ENCODE peak calls at places on chromosomes 11 and 22, in eight cellular contexts. V, Y, C, F, L, B, W and I are unnamed samples.

GRCh38 chr11:6911946-6912345 is 8.9 kb upstream of the OR2D3 start:
- DNase-seq in V (no peak), Y (peak), C (no peak), F (no peak), L (peak), B (peak), W (no peak), I (no peak)

GRCh38 chr11:55554169-55554568 is at the start of gene OR4C15:
- DNase-seq in V (no peak), Y (no peak), C (no peak), F (no peak), L (no peak), B (no peak), W (no peak), I (no peak)

GRCh38 chr11:97290444-97291041 is 900.7 kb downstream of the JRKL start:
- DNase-seq in V (no peak), Y (no peak), C (no peak), F (no peak), L (peak), B (no peak), W (no peak), I (no peak)

GRCh38 chr11:88431675-88432341 is 94.3 kb upstream of the CTSC start:
- DNase-seq in V (no peak), Y (no peak), C (no peak), F (no peak), L (no peak), B (no peak), W (no peak), I (no peak)

GRCh38 chr22:27668828-27669797 is 132.4 kb downstream of the MN1 start:
- DNase-seq in V (no peak), Y (peak), C (no peak), F (peak), L (peak), B (no peak), W (peak), I (no peak)

GRCh38 chr11:61682093-61682732 is 2.0 kb downstream of the DAGLA start:
- DNase-seq in V (no peak), Y (no peak), C (no peak), F (no peak), L (no peak), B (no peak), W (no peak), I (peak)

GRCh38 chr11:134272381-134273316 is 3.5 kb upstream of the GLB1L3 start:
- DNase-seq in V (no peak), Y (peak), C (no peak), F (peak), L (peak), B (no peak), W (no peak), I (no peak)

GRCh38 chr22:48954781-48955311 is 872.8 kb downstream of the BRD1 start:
- DNase-seq in V (no peak), Y (no peak), C (no peak), F (peak), L (no peak), B (no peak), W (no peak), I (peak)

GRCh38 chr11:34501500-34501899 is 12.1 kb downstream of the ELF5 start:
- DNase-seq in V (peak), Y (peak), C (no peak), F (no peak), L (peak), B (peak), W (no peak), I (peak)

GRCh38 chr11:104897891-104898684 is at the start of gene CASP12:
- DNase-seq in V (no peak), Y (peak), C (no peak), F (no peak), L (peak), B (no peak), W (no peak), I (no peak)

GRCh38 chr11:28701760-28702449 is 593.7 kb downstream of the METTL15 start:
- DNase-seq in V (no peak), Y (peak), C (no peak), F (no peak), L (no peak), B (peak), W (no peak), I (no peak)

GRCh38 chr11:37721485-37721884 is 1123.4 kb upstream of the RAG2 start:
- DNase-seq in V (no peak), Y (no peak), C (no peak), F (no peak), L (peak), B (peak), W (no peak), I (no peak)

GRCh38 chr11:17542249-17542648 is 2.0 kb downstream of the USH1C start:
- DNase-seq in V (no peak), Y (no peak), C (no peak), F (no peak), L (no peak), B (no peak), W (no peak), I (no peak)

GRCh38 chr11:17790453-17790852 is 55.9 kb downstream of the KCNC1 start:
- DNase-seq in V (no peak), Y (peak), C (no peak), F (no peak), L (peak), B (peak), W (no peak), I (no peak)

GRCh38 chr11:87015645-87016044 is 22.1 kb upstream of the TMEM135 start:
- DNase-seq in V (no peak), Y (no peak), C (no peak), F (no peak), L (no peak), B (no peak), W (no peak), I (no peak)

GRCh38 chr11:74932797-74933196 is 16.1 kb downstream of the XRRA1 start:
- DNase-seq in V (no peak), Y (no peak), C (no peak), F (no peak), L (peak), B (peak), W (no peak), I (no peak)

GRCh38 chr22:30860176-30861105 is 108.1 kb downstream of the MORC2 start:
- DNase-seq in V (no peak), Y (no peak), C (no peak), F (no peak), L (no peak), B (no peak), W (no peak), I (no peak)

GRCh38 chr11:898540-899190 is 11.9 kb downstream of the CHID1 start:
- DNase-seq in V (no peak), Y (peak), C (peak), F (no peak), L (peak), B (no peak), W (no peak), I (no peak)

GRCh38 chr11:102494216-102494615 is 36.3 kb downstream of the MMP7 start:
- DNase-seq in V (no peak), Y (peak), C (no peak), F (no peak), L (no peak), B (peak), W (no peak), I (no peak)

GRCh38 chr11:19714387-19715363 is 2.0 kb downstream of the NAV2 start:
- DNase-seq in V (no peak), Y (peak), C (peak), F (peak), L (peak), B (peak), W (no peak), I (peak)

GRCh38 chr11:48055292-48056132 is 75.2 kb downstream of the PTPRJ start:
- DNase-seq in V (no peak), Y (peak), C (peak), F (no peak), L (peak), B (peak), W (peak), I (no peak)

GRCh38 chr22:24146190-24146616 is 35.1 kb upstream of the SUSD2 start:
- DNase-seq in V (peak), Y (peak), C (peak), F (no peak), L (peak), B (no peak), W (peak), I (no peak)

GRCh38 chr11:120324932-120325810 is at the start of gene TLCD5:
- DNase-seq in V (no peak), Y (peak), C (peak), F (no peak), L (peak), B (peak), W (peak), I (no peak)
- TF ChIP-seq CTCF in V (peak), Y (peak), C (no peak), F (peak), L (peak), B (no peak), W (no peak), I (no peak)

GRCh38 chr11:94876645-94877445 is 96.5 kb downstream of the CWC15 start:
- DNase-seq in V (peak), Y (peak), C (peak), F (peak), L (peak), B (peak), W (peak), I (peak)
- TF ChIP-seq CTCF in V (peak), Y (no peak), C (no peak), F (peak), L (peak), B (peak), W (no peak), I (no peak)

GRCh38 chr11:77560605-77561004 is 29.1 kb upstream of the AQP11 start:
- DNase-seq in V (no peak), Y (no peak), C (no peak), F (no peak), L (peak), B (peak), W (no peak), I (no peak)

GRCh38 chr11:77558380-77558779 is 31.4 kb upstream of the AQP11 start:
- DNase-seq in V (no peak), Y (peak), C (no peak), F (no peak), L (no peak), B (no peak), W (no peak), I (no peak)

GRCh38 chr11:77559686-77560425 is 29.9 kb upstream of the AQP11 start:
- DNase-seq in V (peak), Y (peak), C (no peak), F (no peak), L (peak), B (peak), W (no peak), I (peak)

GRCh38 chr11:77561257-77561656 is 28.5 kb upstream of the AQP11 start:
- DNase-seq in V (no peak), Y (no peak), C (no peak), F (no peak), L (no peak), B (no peak), W (no peak), I (no peak)

GRCh38 chr11:77557553-77557952 is 32.2 kb upstream of the AQP11 start:
- DNase-seq in V (no peak), Y (no peak), C (no peak), F (no peak), L (peak), B (no peak), W (no peak), I (no peak)
- TF ChIP-seq CTCF in V (no peak), Y (no peak), C (peak), F (no peak), L (peak), B (peak), W (no peak), I (no peak)

GRCh38 chr11:8357505-8357888 is 93.8 kb upstream of the LMO1 start:
- DNase-seq in V (no peak), Y (no peak), C (no peak), F (no peak), L (no peak), B (no peak), W (no peak), I (no peak)
- TF ChIP-seq CTCF in V (no peak), Y (no peak), C (no peak), F (no peak), L (no peak), B (no peak), W (no peak), I (no peak)

DNA sequence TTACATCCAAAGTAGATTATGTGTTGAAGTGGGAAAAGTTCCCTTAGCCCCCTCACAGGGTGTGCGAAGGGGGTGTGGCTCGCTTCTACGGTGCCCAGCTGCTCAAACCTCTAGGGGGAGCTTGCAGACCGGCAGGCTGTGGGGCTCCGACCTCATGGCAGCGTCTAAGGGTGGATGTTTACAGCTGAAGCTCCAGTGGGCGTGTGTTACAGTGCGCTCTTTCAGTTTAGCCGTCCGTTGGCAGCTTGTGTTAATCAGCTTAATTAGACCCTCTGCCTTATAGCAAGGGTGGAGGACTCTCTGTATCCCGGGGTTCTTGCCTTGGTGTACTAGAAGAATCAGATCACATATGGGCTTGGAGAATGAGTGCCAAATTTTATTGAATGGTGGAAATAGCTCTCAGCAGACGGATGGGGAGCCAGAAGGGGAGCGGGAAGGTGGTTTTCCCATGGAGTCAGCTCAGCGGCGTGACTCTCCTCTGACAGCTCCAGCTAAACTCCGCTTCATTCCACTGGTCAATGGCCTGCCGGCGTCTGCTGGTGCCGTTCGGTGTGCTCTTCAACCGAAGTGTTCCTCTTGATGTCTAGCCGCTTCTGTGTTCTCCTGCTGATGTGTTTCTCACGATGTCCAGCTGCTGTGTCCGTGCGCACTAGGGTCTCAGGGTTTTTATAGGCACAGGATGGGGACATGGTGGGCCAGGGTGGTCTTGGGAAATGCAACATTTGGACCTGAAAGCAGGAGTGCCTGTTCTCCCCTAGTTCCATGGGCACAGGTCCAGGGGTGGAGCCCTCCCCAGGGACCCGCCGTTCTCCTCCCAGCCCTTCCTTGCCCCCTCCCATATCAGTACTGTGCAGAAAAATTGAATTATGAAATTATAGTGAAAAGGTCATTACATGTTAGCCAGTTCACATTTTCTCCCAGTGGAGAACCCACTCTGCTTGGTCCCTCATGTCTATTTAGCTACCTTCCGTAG is 28.6 kb upstream of the OR10G7 start:
- DNase-seq in V (peak), Y (peak), C (peak), F (no peak), L (peak), B (peak), W (peak), I (peak)
- TF ChIP-seq CTCF in V (peak), Y (peak), C (peak), F (peak), L (peak), B (peak), W (no peak), I (no peak)

DNA sequence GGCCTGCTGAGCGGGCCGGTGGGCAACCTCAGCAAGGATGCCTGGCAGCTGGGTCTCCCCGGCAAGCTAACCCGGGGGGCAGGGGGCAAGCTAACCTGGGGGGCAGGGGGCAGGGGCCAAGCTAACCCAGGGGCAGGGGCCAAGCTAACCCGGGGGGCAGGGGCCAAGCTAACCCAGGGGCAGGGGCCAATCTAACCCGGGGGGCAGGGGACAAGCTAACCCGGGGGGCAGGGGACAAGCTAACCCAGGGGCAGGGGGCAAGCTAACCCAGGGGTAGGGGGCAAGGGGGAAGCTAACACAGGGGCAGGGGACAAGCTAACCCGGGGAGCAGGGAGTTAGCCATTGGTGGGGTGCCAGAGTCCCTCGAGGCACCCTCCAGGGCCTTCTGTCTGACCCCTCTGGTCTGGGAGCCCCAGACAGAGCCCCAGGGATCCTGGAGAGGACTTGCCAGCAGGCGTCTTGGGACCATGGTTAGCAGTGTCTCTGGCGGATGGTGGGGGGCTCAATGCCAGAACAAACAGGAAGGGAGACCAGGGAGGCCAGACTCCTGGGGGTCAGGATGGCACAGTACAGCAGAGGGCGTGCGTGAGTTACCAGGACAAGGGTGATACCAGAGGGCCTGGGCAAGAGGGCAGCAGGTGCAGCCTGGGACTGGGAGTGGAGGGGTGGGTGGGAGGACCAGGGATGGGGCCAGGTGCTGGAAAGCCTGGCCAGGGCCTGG is 16.1 kb downstream of the IGF2 start:
- DNase-seq in V (no peak), Y (no peak), C (no peak), F (no peak), L (no peak), B (no peak), W (no peak), I (no peak)
- TF ChIP-seq CTCF in V (no peak), Y (no peak), C (no peak), F (no peak), L (no peak), B (no peak), W (no peak), I (no peak)

DNA sequence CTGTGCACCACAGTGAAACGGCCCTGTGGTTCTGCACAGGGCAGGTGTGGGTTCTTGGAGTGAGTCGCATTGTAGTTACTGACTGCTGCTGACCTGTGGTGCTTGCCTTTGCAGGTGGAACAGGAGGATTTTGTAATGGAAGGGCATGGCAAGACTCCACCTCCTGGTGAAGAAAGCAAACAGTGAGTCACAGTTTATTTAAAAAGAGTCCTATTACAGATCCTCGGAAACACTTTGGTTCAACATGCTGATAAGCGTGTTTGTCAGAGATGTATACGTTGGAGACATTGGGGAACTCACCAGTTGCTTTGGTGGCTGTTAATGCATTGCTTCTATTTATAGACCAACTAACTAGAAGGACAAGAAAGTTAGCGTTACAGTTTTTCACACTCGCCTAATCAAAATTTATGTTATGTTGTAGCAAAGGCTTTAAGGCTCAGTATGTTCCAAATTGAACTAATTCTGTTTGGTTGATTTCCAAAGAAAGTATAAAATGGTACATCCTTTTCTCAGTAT is 21.7 kb upstream of the TNRC6B start:
- DNase-seq in V (no peak), Y (peak), C (no peak), F (no peak), L (peak), B (peak), W (no peak), I (no peak)
- TF ChIP-seq CTCF in V (no peak), Y (peak), C (no peak), F (peak), L (peak), B (peak), W (no peak), I (no peak)

GRCh38 chr11:8932564-8933180 is at the start of gene C11orf16:
- DNase-seq in V (no peak), Y (no peak), C (peak), F (no peak), L (no peak), B (no peak), W (no peak), I (no peak)

GRCh38 chr11:8930456-8931175 is 2.1 kb downstream of the C11orf16 start:
- DNase-seq in V (no peak), Y (no peak), C (no peak), F (no peak), L (no peak), B (no peak), W (no peak), I (no peak)

GRCh38 chr11:8937159-8937558 is 4.4 kb upstream of the C11orf16 start:
- DNase-seq in V (no peak), Y (no peak), C (no peak), F (no peak), L (no peak), B (no peak), W (no peak), I (no peak)

GRCh38 chr11:8934735-8935478 is 2.2 kb upstream of the C11orf16 start:
- DNase-seq in V (no peak), Y (peak), C (no peak), F (no peak), L (peak), B (peak), W (no peak), I (no peak)

DNA sequence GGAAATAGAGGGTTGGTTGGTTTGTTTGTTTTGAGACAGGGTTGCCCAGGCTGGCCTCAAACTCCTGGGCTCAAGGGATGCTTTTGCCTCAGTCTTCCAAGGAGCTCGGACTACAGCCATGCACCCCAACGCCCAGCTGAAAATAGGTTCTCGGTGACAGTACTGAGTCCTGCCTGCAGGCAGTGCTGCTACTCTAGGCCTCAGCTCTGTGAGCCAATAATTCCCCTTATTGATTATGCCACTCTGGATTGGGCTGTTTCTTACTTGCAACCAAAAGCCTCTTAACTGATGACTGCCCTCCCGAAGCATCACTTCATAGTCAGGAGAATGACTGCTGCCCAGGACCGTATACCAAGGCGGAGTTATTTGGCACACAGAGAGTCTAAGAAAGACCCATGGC is 1.2 kb upstream of the C11orf16 start:
- DNase-seq in V (no peak), Y (no peak), C (no peak), F (no peak), L (no peak), B (no peak), W (no peak), I (no peak)
- TF ChIP-seq CTCF in V (no peak), Y (peak), C (peak), F (no peak), L (peak), B (no peak), W (no peak), I (no peak)